ENCODE peak calls at places on chromosome 1, in five cellular contexts. I is suprapubic skin, O is PC-3, R is foreskin fibroblast, H is A549. J is an unnamed sample.

GRCh38 chr1:184110253-184111204 is 59.0 kb downstream of the TSEN15 start:
- DNase-seq in H (no peak), I (no peak), R (no peak), O (no peak), J (no peak)

GRCh38 chr1:11842154-11843041 is 5.2 kb downstream of the NPPA start:
- DNase-seq in I (no peak), H (no peak), O (no peak), R (no peak), J (peak)

GRCh38 chr1:242449211-242449610 is 75.3 kb downstream of the PLD5 start:
- DNase-seq in O (no peak), I (no peak), H (no peak), R (peak), J (no peak)

GRCh38 chr1:8815582-8816285 is 1.7 kb downstream of the RERE start:
- DNase-seq in O (peak), R (peak), I (no peak), H (no peak), J (no peak)

GRCh38 chr1:227227761-227228160 is 90.5 kb downstream of the CDC42BPA start:
- DNase-seq in H (no peak), R (no peak), O (peak), I (no peak), J (no peak)

GRCh38 chr1:12556368-12556930 is 61.6 kb downstream of the DHRS3 start:
- DNase-seq in R (peak), H (peak), O (no peak), I (no peak), J (no peak)

GRCh38 chr1:166721145-166721544 is 118.1 kb upstream of the POGK start:
- DNase-seq in R (peak), O (peak), I (no peak), H (peak), J (no peak)

GRCh38 chr1:10324627-10325026 is 74.2 kb upstream of the PGD start:
- DNase-seq in H (no peak), O (no peak), R (no peak), I (no peak), J (no peak)

GRCh38 chr1:67713071-67713806 is 28.2 kb downstream of the GADD45A start:
- DNase-seq in H (peak), I (no peak), R (peak), O (peak), J (peak)

GRCh38 chr1:233020441-233020840 is 70.0 kb downstream of the NTPCR start:
- DNase-seq in R (no peak), I (no peak), H (no peak), O (no peak), J (no peak)

GRCh38 chr1:178938959-178939317 is 68.1 kb upstream of the ANGPTL1 start:
- DNase-seq in I (no peak), O (no peak), R (peak), H (no peak), J (no peak)

GRCh38 chr1:107649023-107649422 is 316.0 kb downstream of the VAV3 start:
- DNase-seq in O (peak), H (no peak), I (no peak), R (peak), J (no peak)

GRCh38 chr1:223700942-223701637 is 11.2 kb upstream of the CAPN2 start:
- DNase-seq in O (peak), I (no peak), R (peak), H (peak), J (no peak)

GRCh38 chr1:208027861-208028260 is 116.9 kb upstream of the CD34 start:
- DNase-seq in O (no peak), I (no peak), H (no peak), R (no peak), J (no peak)

GRCh38 chr1:28411656-28412055 is 42.1 kb downstream of the PHACTR4 start:
- DNase-seq in I (no peak), H (no peak), O (no peak), R (no peak), J (no peak)

GRCh38 chr1:211082824-211083223 is 51.1 kb downstream of the KCNH1 start:
- DNase-seq in O (no peak), H (no peak), I (no peak), R (no peak), J (no peak)

GRCh38 chr1:108976658-108977057 is 13.4 kb upstream of the CLCC1 start:
- DNase-seq in H (no peak), R (no peak), O (no peak), I (no peak), J (no peak)

GRCh38 chr1:220681220-220681847 is 8.8 kb upstream of the C1orf115 start:
- DNase-seq in R (peak), I (no peak), H (no peak), O (peak), J (no peak)
- H3K4me3 ChIP-seq in R (peak), I (no peak), H (no peak), O (peak), J (no peak)

GRCh38 chr1:174297351-174297750 is 138.0 kb downstream of the RABGAP1L start:
- DNase-seq in H (no peak), O (no peak), R (no peak), I (no peak), J (no peak)
- TF ChIP-seq CTCF in H (no peak), O (no peak), R (no peak), I (no peak), J (peak)

GRCh38 chr1:225812488-225813249 is 2.7 kb downstream of the EPHX1 start:
- DNase-seq in R (peak), O (no peak), H (no peak), I (no peak), J (peak)
- H3K4me3 ChIP-seq in R (no peak), O (no peak), H (no peak), I (peak), J (no peak)

GRCh38 chr1:214617843-214618242 is 14.8 kb downstream of the CENPF start:
- DNase-seq in O (no peak), R (no peak), I (no peak), H (no peak), J (no peak)

GRCh38 chr1:214615111-214615510 is 12.1 kb downstream of the CENPF start:
- DNase-seq in I (no peak), H (no peak), O (peak), R (peak), J (no peak)

GRCh38 chr1:214617246-214617645 is 14.3 kb downstream of the CENPF start:
- DNase-seq in R (no peak), H (no peak), O (no peak), I (no peak), J (no peak)

GRCh38 chr1:214621178-214621577 is 18.2 kb downstream of the CENPF start:
- DNase-seq in R (no peak), I (no peak), O (no peak), H (no peak), J (no peak)

DNA sequence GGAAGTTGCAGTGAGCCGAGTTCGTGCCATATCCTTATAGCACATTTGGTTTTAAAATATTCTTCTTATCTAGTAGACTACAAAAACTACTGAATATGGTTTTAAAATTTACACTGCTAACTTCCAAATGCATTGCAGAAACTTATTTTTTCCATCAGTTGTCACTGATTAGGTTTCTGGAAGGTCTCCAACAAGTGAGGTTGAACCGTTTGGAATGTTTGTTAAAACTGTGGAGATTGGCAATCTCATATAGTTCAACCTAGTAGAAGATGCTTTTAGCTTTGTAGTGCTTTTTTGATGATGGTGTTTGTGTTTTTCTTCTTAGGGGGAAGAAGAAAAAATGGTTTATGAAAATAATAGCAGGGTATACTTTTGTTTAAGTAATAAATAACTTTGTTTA is 12.9 kb downstream of the CENPF start:
- DNase-seq in I (no peak), R (peak), O (peak), H (no peak), J (no peak)
- TF ChIP-seq CTCF in I (no peak), R (no peak), O (no peak), H (no peak), J (no peak)

GRCh38 chr1:46174448-46175231 is at the start of gene TSPAN1:
- DNase-seq in I (no peak), R (no peak), O (no peak), H (no peak), J (no peak)
- H3K4me3 ChIP-seq in I (no peak), R (no peak), O (no peak), H (no peak), J (no peak)

DNA sequence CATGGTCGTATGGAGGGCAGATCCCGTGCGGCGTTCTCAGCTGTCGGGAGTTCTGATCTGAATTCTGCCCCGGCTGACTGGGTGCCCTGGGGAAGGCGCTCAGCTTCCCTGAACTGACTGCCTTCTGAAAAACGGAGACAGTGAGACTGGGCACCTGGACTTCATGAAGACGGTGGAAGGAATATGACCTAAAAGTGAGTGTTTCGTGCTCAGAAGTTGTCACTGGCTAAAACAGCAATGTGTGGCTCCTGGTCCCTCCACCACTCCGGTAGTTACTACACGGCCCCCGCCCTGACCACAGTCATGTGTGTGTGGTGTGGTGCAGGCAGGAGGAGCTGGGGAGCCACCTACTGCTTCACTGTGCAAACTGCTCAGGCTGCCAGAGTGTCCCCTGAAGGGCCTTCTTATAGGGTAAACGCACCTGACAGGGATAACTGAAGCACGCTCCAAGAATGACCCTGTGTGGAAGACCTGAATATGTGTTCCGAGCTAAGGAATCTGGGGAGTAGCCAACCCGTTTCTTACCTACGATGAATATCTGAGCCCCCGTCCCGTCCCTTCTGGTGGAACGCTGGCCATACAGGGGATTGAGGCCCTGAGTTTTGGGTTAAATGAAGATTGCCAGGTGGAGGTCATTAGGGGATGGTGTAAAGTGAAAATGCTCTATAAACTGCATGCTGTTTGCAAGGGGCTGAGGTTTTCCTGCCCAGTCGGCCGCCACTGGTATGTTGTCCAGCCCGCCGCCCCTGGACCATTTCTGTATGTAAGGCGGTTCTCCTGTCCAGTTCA is 640 bp upstream of the MYOM3 start:
- DNase-seq in H (peak), R (peak), I (no peak), O (peak), J (peak)
- TF ChIP-seq CTCF in H (peak), R (peak), I (peak), O (peak), J (peak)

GRCh38 chr1:40803447-40803846 is 19.9 kb downstream of the KCNQ4 start:
- DNase-seq in I (no peak), H (no peak), O (no peak), R (no peak), J (no peak)

GRCh38 chr1:40806240-40806639 is 22.7 kb downstream of the KCNQ4 start:
- DNase-seq in H (no peak), O (no peak), R (no peak), I (no peak), J (no peak)

GRCh38 chr1:40802078-40803075 is 18.8 kb downstream of the KCNQ4 start:
- DNase-seq in I (peak), O (peak), H (peak), R (peak), J (peak)

GRCh38 chr1:40801742-40802077 is 18.1 kb downstream of the KCNQ4 start:
- DNase-seq in O (no peak), I (no peak), R (no peak), H (no peak), J (no peak)

DNA sequence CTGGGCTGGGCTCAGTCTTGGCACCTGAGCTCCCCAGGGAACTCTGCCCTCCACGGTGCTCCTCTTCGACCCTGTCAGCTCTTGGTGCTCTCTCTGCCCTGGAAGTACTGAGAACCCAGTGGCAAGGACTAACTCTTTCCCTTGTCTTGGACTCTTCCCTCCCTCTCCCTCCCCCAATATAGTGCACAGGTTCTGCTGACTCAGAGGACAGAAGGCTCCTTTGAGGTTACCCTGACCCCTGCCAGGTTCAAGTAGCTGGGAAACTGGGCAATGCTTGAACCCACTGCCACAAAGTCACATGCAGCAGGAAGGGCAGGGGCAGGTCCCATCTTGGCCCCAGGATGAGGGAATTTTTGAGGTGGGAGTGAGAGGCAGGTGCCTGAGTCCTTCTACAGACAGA is 20.3 kb downstream of the KCNQ4 start:
- DNase-seq in R (no peak), O (no peak), I (no peak), H (no peak), J (no peak)
- H3K4me3 ChIP-seq in R (no peak), O (no peak), I (no peak), H (no peak), J (no peak)

GRCh38 chr1:23533288-23534130 is 2.5 kb upstream of the E2F2 start:
- DNase-seq in O (peak), I (no peak), R (no peak), H (no peak), J (no peak)
- TF ChIP-seq CTCF in O (no peak), I (no peak), R (no peak), H (no peak), J (no peak)